ENCODE peak calls at places on chromosomes 7 and 10, in nine cellular contexts. N is lower lobe of right lung, O is body of pancreas, W is cardiac muscle cell, A is pancreas, E is GM23248, V is IMR-90, K is thoracic aorta, Q is right cardiac atrium. L is an unnamed sample.

GRCh38 chr10:34018129-34018528 is 683.7 kb upstream of the NRP1 start:
- DNase-seq in N (no peak), O (no peak), W (no peak), A (no peak), E (peak; percentile 16), V (peak; percentile 26), K (no peak), Q (no peak), L (no peak)

GRCh38 chr7:151623766-151624165 is 104.1 kb upstream of the RHEB start:
- DNase-seq in N (no peak), O (no peak), W (no peak), A (no peak), E (peak; percentile 27), V (peak; percentile 53), K (no peak), Q (no peak), L (no peak)

GRCh38 chr7:104444019-104444418 is 115.6 kb downstream of the LHFPL3 start:
- DNase-seq in N (no peak), O (no peak), W (no peak), A (no peak), E (no peak), V (no peak), K (no peak), Q (no peak), L (no peak)

GRCh38 chr10:11719496-11719895 is 22.7 kb upstream of the ECHDC3 start:
- DNase-seq in N (no peak), O (no peak), W (no peak), A (no peak), E (no peak), V (no peak), K (no peak), Q (no peak), L (no peak)

GRCh38 chr10:132201111-132201989 is 14.6 kb downstream of the DPYSL4 start:
- DNase-seq in N (peak; percentile 42), O (no peak), W (no peak), A (no peak), E (no peak), V (no peak), K (no peak), Q (peak; percentile 49), L (no peak)

GRCh38 chr10:94314913-94315545 is 47.7 kb downstream of the NOC3L start:
- DNase-seq in N (no peak), O (no peak), W (no peak), A (no peak), E (peak; percentile 59), V (peak; percentile 43), K (no peak), Q (no peak), L (peak; percentile 59)

GRCh38 chr7:119900996-119901395 is 372.0 kb upstream of the KCND2 start:
- DNase-seq in N (no peak), O (no peak), W (peak; percentile 3), A (no peak), E (no peak), V (no peak), K (no peak), Q (no peak), L (peak; percentile 1)

GRCh38 chr7:80095545-80095944 is 39.1 kb upstream of the GNAI1 start:
- DNase-seq in N (no peak), O (no peak), W (no peak), A (no peak), E (peak; percentile 59), V (peak; percentile 29), K (no peak), Q (no peak), L (peak; percentile 75)

GRCh38 chr10:88254091-88254490 is 329.0 kb downstream of the RNLS start:
- DNase-seq in N (no peak), O (peak; percentile 48), W (no peak), A (peak; percentile 30), E (peak; percentile 86), V (peak; percentile 90), K (no peak), Q (no peak), L (peak; percentile 69)

GRCh38 chr10:78470267-78471103 is 436.8 kb downstream of the RPS24 start:
- DNase-seq in N (no peak), O (peak; percentile 32), W (no peak), A (no peak), E (no peak), V (peak; percentile 18), K (no peak), Q (no peak), L (no peak)

GRCh38 chr10:97898429-97898828 is 48.8 kb downstream of the GOLGA7B start:
- DNase-seq in N (peak; percentile 14), O (no peak), W (no peak), A (no peak), E (no peak), V (no peak), K (no peak), Q (no peak), L (no peak)

GRCh38 chr7:132778761-132779160 is 202.5 kb upstream of the PLXNA4 start:
- DNase-seq in N (no peak), O (no peak), W (no peak), A (no peak), E (no peak), V (no peak), K (no peak), Q (no peak), L (no peak)

GRCh38 chr10:86265236-86265876 is 101.2 kb downstream of the GRID1 start:
- DNase-seq in N (peak; percentile 13), O (peak; percentile 10), W (no peak), A (no peak), E (no peak), V (no peak), K (no peak), Q (no peak), L (no peak)

GRCh38 chr10:80139290-80139689 is 6.8 kb downstream of the PLAC9 start:
- DNase-seq in N (no peak), O (no peak), W (no peak), A (no peak), E (no peak), V (no peak), K (no peak), Q (peak; percentile 57), L (no peak)

GRCh38 chr10:420154-421121 is 269.0 kb downstream of the DIP2C start:
- DNase-seq in N (no peak), O (no peak), W (no peak), A (no peak), E (no peak), V (no peak), K (peak; percentile 65), Q (peak; percentile 59), L (no peak)
- H3K4me3 ChIP-seq in N (no peak overlapping the region), O (no peak overlapping the region), W (no peak overlapping the region), A (no peak overlapping the region), E (no peak overlapping the region), V (no peak overlapping the region), K (peak overlapping the region; percentile 48), Q (no peak overlapping the region), L (no peak overlapping the region)

GRCh38 chr7:139738101-139738489 is 39.7 kb downstream of the HIPK2 start:
- DNase-seq in N (no peak), O (no peak), W (peak; percentile 48), A (no peak), E (peak; percentile 20), V (peak; percentile 68), K (no peak), Q (no peak), L (no peak)

GRCh38 chr7:139741813-139742344 is 35.9 kb downstream of the HIPK2 start:
- DNase-seq in N (no peak), O (no peak), W (no peak), A (no peak), E (peak; percentile 31), V (no peak), K (no peak), Q (no peak), L (no peak)

GRCh38 chr7:139738772-139739171 is 39.0 kb downstream of the HIPK2 start:
- DNase-seq in N (no peak), O (no peak), W (no peak), A (no peak), E (no peak), V (no peak), K (no peak), Q (no peak), L (no peak)

GRCh38 chr7:139741239-139741638 is 36.6 kb downstream of the HIPK2 start:
- DNase-seq in N (no peak), O (no peak), W (no peak), A (no peak), E (no peak), V (no peak), K (no peak), Q (no peak), L (no peak)

DNA sequence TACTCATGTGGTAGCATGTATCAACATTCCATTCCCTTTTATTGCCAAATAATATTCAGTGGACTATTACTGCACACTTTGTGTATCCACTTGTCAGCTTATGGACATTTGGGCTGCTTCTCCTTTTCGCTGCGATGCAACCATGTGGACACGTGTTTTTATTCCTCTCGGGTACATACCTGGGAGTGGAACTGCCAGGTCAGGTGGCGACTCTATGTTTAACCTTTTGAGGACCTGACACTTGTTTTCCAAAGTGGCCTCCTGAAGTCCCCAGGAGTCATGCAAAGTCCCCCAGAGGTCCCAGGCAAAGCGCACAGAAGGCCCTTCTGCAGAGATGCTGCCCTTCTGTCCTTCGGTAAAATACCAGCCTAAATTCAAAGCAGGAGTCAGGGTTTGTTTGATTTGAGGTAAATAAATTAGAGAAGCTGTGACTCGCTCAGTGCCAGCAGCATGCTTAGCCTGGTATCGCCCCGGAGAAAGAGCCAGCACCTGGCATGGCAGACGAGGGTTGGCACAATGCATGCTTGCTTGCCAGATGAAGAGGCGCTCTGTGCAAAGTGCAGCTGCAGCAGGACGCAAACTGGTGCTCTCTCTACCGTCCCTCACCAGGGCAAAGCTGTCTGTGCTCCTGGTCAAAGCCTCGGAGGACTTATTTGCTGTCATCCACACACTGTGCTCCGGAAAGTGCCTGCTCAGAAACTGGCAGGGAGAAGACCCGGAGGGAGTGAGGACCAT is 37.8 kb downstream of the HIPK2 start:
- DNase-seq in N (no peak), O (peak; percentile 73), W (no peak), A (peak; percentile 64), E (no peak), V (no peak), K (no peak), Q (peak; percentile 72), L (no peak)
- H3K4me1 ChIP-seq in N (peaks cover 67% of the 10 kb centered on the region), O (peaks cover 49% of the 10 kb centered on the region), W (peaks cover 1% of the 10 kb centered on the region), A (peaks cover 30% of the 10 kb centered on the region), E (peaks cover 60% of the 10 kb centered on the region), V (peaks cover 52% of the 10 kb centered on the region), K (peaks cover 50% of the 10 kb centered on the region), Q (peaks cover 63% of the 10 kb centered on the region), L (peaks cover 80% of the 10 kb centered on the region)

GRCh38 chr10:126561499-126562208 is 108.8 kb downstream of the C10orf90 start:
- DNase-seq in N (no peak), O (no peak), W (peak; percentile 64), A (no peak), E (peak; percentile 53), V (no peak), K (no peak), Q (no peak), L (peak; percentile 43)
- H3K4me3 ChIP-seq in N (no peak overlapping the region), O (no peak overlapping the region), W (no peak overlapping the region), A (no peak overlapping the region), E (peak overlapping the region; percentile 69), V (peak overlapping the region; percentile 25), K (peak overlapping the region; percentile 35), Q (peak overlapping the region; percentile 2), L (peak overlapping the region; percentile 76)

DNA sequence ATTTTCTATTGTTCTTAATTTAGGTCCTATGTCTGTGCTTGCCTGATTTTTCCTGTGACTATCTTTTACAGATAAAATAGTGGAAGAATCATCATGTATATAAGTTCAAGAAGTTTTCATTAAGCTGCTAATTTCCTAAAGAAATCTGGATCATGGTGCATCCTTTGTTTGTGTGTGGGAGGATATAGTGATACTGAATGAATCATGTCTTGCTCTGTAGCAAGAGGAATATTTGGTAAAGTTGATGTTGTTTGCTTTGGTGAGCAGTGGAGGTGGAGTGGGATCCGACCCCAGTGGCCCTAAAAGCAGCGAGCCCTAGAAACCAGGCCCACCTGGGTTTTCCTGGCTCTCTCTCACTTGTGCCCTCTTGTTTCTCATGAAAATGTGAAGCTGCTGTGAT is 83.7 kb downstream of the CCNY start:
- DNase-seq in N (no peak), O (no peak), W (no peak), A (no peak), E (peak; percentile 81), V (peak; percentile 38), K (no peak), Q (no peak), L (peak; percentile 25)
- H3K4me1 ChIP-seq in N (peaks cover 68% of the 10 kb centered on the region), O (peaks cover 34% of the 10 kb centered on the region), W (peaks cover 41% of the 10 kb centered on the region), A (peaks cover 14% of the 10 kb centered on the region), E (peaks cover 54% of the 10 kb centered on the region), V (peaks cover 33% of the 10 kb centered on the region), K (peaks cover 22% of the 10 kb centered on the region), Q (peaks cover 30% of the 10 kb centered on the region), L (peaks cover 56% of the 10 kb centered on the region)